ENCODE peak calls at places on chromosomes 2 and 18, in eight cellular contexts. D is sigmoid colon, G is upper lobe of right lung, I is endothelial cell of umbilical vein, O is tibial artery, U is heart left ventricle, K is astrocyte, E is pancreas. A is an unnamed sample.
A peak's percentile ranks its signal among the peaks of the same experiment; 100 is the strongest.

GRCh38 chr18:59885579-59886163 is 14.1 kb upstream of the PMAIP1 start:
- DNase-seq in D (no peak), G (no peak), I (peak; percentile 72), O (no peak), U (no peak), K (peak; percentile 93), E (no peak), A (peak; percentile 79)

GRCh38 chr2:152421521-152422367 is 86.8 kb downstream of the FMNL2 start:
- DNase-seq in D (no peak), G (no peak), I (peak; percentile 94), O (no peak), U (peak; percentile 37), K (peak; percentile 99), E (peak; percentile 74), A (peak; percentile 77)

GRCh38 chr2:239381709-239382134 is 19.1 kb downstream of the HDAC4 start:
- DNase-seq in D (peak; percentile 44), G (no peak), I (no peak), O (peak; percentile 28), U (peak; percentile 45), K (no peak), E (no peak), A (no peak)

GRCh38 chr18:57953883-57954282 is 90.1 kb upstream of the NEDD4L start:
- DNase-seq in D (no peak), G (no peak), I (no peak), O (no peak), U (no peak), K (no peak), E (no peak), A (no peak)

GRCh38 chr2:220891405-220891804 is 680.7 kb downstream of the EPHA4 start:
- DNase-seq in D (no peak), G (no peak), I (peak; percentile 5), O (no peak), U (no peak), K (peak; percentile 94), E (no peak), A (peak; percentile 75)

GRCh38 chr2:8488001-8488738 is 193.7 kb upstream of the ID2 start:
- DNase-seq in D (peak; percentile 45), G (no peak), I (no peak), O (peak; percentile 31), U (no peak), K (peak; percentile 66), E (no peak), A (peak; percentile 53)

GRCh38 chr2:119319593-119319992 is 47.0 kb downstream of the C2orf76 start:
- DNase-seq in D (no peak), G (no peak), I (no peak), O (no peak), U (no peak), K (no peak), E (no peak), A (no peak)

GRCh38 chr2:43594875-43595274 is 963 bp downstream of the THADA start:
- DNase-seq in D (no peak), G (no peak), I (no peak), O (no peak), U (no peak), K (no peak), E (no peak), A (no peak)

GRCh38 chr2:64934530-64934929 is 54.7 kb upstream of the SLC1A4 start:
- DNase-seq in D (peak; percentile 8), G (no peak), I (no peak), O (no peak), U (no peak), K (no peak), E (no peak), A (no peak)
- TF ChIP-seq CTCF in D (no peak), G (no peak), I (no peak), O (no peak), U (no peak), K (no peak), E (no peak), A (no peak)

GRCh38 chr18:62751977-62752376 is 36.6 kb downstream of the PHLPP1 start:
- DNase-seq in D (no peak), G (no peak), I (no peak), O (no peak), U (no peak), K (no peak), E (no peak), A (no peak)

GRCh38 chr18:62755454-62755853 is 40.1 kb downstream of the PHLPP1 start:
- DNase-seq in D (no peak), G (no peak), I (no peak), O (no peak), U (no peak), K (no peak), E (no peak), A (no peak)

GRCh38 chr18:62754026-62754425 is 38.7 kb downstream of the PHLPP1 start:
- DNase-seq in D (no peak), G (no peak), I (no peak), O (no peak), U (no peak), K (no peak), E (no peak), A (no peak)

GRCh38 chr18:62749389-62749788 is 34.0 kb downstream of the PHLPP1 start:
- DNase-seq in D (no peak), G (no peak), I (no peak), O (no peak), U (no peak), K (no peak), E (no peak), A (no peak)

GRCh38 chr18:62751341-62751821 is 36.0 kb downstream of the PHLPP1 start:
- DNase-seq in D (no peak), G (no peak), I (peak; percentile 71), O (no peak), U (peak; percentile 47), K (peak; percentile 63), E (no peak), A (no peak)
- H3K27ac ChIP-seq in D (no peak overlapping the region), G (no peak overlapping the region), I (peak overlapping the region; percentile 46), O (no peak overlapping the region), U (no peak overlapping the region), K (peak overlapping the region; percentile 11), E (no peak overlapping the region), A (no peak overlapping the region)

GRCh38 chr2:172050506-172051125 is 34.7 kb upstream of the DLX1 start:
- DNase-seq in D (no peak), G (no peak), I (no peak), O (no peak), U (no peak), K (no peak), E (no peak), A (no peak)
- H3K9me3 ChIP-seq in D (no peaks in the 10 kb centered on the region), G (no peaks in the 10 kb centered on the region), I (no peaks in the 10 kb centered on the region), O (no peaks in the 10 kb centered on the region), U (no peaks in the 10 kb centered on the region), K (no peaks in the 10 kb centered on the region), E (no peaks in the 10 kb centered on the region), A (no peaks in the 10 kb centered on the region)

DNA sequence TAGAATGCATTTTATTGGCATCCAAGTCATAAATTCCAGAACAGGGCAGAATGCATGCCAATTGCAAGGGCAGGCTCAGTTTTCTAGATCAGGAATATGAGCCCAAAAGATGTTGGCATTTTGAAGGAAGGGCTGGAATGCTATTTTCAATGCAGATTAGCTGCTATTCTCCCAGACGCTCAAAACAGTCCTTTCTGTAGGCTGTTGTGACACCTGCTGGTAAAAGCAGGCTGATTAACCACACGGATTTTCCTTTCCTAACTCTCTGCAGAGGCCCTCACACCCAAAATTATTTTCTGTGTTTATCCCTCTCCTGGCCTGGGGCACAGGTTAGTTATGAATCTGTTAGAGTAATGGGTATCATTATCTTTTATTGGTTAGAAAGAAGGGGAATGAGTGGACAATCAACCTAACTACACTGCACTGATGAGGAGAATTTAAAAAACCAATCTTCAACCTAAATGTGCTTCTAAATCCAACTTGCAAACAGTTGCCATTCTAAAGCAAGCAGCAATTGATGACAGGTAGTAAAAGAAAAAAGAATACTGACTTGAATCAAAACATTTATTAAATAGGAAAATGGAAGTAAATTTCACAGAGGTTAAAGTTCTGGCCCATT is 94.0 kb downstream of the PLA2R1 start:
- DNase-seq in D (no peak), G (no peak), I (peak; percentile 76), O (no peak), U (peak; percentile 30), K (peak; percentile 22), E (peak; percentile 20), A (peak; percentile 30)
- TF ChIP-seq CTCF in D (peak; percentile 26), G (peak; percentile 49), I (peak; percentile 57), O (peak; percentile 60), U (peak; percentile 49), K (peak; percentile 53), E (no peak), A (peak; percentile 61)

DNA sequence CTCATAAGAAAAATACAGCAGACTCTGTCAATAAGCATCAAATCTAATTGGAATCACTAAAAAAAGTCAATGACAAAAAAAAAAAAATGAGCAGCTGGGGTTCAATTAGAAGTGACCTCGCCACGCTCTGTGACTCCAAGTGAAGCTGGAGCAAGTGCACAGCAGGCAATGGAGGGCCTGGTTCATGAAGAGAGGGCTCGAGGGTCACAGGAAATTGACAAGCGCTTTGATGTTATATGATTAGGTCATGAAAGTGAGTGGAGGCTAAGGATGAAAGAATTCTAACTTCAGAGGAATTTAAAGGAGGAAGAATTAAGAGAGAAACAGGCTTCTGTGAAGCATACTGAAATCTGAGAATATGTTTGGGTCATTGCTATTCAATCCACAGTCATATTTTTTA is 85.4 kb upstream of the TMEM18 start:
- DNase-seq in D (no peak), G (no peak), I (no peak), O (no peak), U (no peak), K (no peak), E (no peak), A (no peak)
- H3K27ac ChIP-seq in D (no peak overlapping the region), G (no peak overlapping the region), I (no peak overlapping the region), O (no peak overlapping the region), U (no peak overlapping the region), K (no peak overlapping the region), E (no peak overlapping the region), A (no peak overlapping the region)

DNA sequence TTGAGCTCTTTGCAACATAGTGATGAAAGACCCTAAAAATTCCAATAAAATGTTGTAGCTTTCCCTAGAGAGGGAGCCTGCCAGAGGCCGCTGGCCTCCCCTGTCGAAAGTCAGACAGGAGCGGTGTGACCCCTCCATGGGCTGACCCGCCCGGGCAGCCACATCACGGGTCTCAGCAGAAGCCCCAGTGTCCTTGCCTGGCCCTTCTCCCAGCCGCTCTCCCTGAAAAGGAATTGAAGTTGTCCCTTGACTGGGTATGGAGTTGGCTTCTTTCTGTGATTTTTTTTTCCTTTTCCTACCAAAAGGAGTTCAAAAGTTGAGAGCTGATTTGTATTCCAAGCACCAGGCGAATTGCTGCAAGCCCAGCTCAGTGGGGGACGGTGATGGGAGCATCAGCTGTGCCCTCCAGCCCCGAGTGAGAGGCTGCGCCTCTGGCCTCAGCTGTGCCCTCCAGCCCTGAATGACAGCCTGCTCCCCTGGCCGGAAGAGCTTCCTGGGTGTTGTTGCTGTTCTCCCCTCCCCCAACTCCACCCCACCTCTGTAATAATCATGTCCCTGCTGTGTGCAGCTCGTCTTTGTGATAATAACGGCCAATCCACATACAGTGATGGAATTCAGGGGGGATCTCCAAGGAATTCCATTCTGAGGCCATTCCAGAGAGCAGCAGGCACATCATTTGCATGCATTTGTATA is 501.1 kb downstream of the EIPR1 start:
- DNase-seq in D (no peak), G (no peak), I (no peak), O (no peak), U (no peak), K (no peak), E (no peak), A (no peak)
- H3K9me3 ChIP-seq in D (no peaks in the 10 kb centered on the region), G (no peaks in the 10 kb centered on the region), I (peaks cover 7% of the 10 kb centered on the region), O (no peaks in the 10 kb centered on the region), U (no peaks in the 10 kb centered on the region), K (peaks cover 3% of the 10 kb centered on the region), E (no peaks in the 10 kb centered on the region), A (no peaks in the 10 kb centered on the region)

A was measured in osteoblast.